ENCODE peak calls at places on chromosomes 5 and 9, in ten cellular contexts. D, Z, R, Y, M, N, K, I, S and F are unnamed samples.

GRCh38 chr9:22257026-22257425 is 189.6 kb upstream of the DMRTA1 start:
- DNase-seq in D (no peak), Z (no peak), R (no peak), Y (no peak), M (no peak), N (no peak), K (no peak), I (no peak), S (no peak), F (no peak)

GRCh38 chr9:109771084-109771483 is 8.9 kb upstream of the PALM2AKAP2 start:
- DNase-seq in D (no peak), Z (no peak), R (no peak), Y (no peak), M (peak), N (no peak), K (peak), I (no peak), S (no peak), F (peak)

GRCh38 chr5:91494447-91495001 is 111.4 kb upstream of the ARRDC3 start:
- DNase-seq in D (no peak), Z (no peak), R (no peak), Y (no peak), M (no peak), N (no peak), K (no peak), I (no peak), S (no peak), F (no peak)

GRCh38 chr5:124519396-124519795 is 227.0 kb downstream of the ZNF608 start:
- DNase-seq in D (peak), Z (no peak), R (peak), Y (peak), M (peak), N (peak), K (no peak), I (no peak), S (no peak), F (peak)

GRCh38 chr5:180154821-180155220 is 54.2 kb downstream of the RASGEF1C start:
- DNase-seq in D (no peak), Z (no peak), R (no peak), Y (no peak), M (no peak), N (no peak), K (no peak), I (no peak), S (no peak), F (no peak)

GRCh38 chr9:6413365-6414263 is 615 bp downstream of the UHRF2 start:
- DNase-seq in D (no peak), Z (peak), R (peak), Y (peak), M (no peak), N (peak), K (no peak), I (no peak), S (peak), F (no peak)

GRCh38 chr9:121992571-121993212 is 100.4 kb downstream of the TTLL11 start:
- DNase-seq in D (peak), Z (no peak), R (no peak), Y (peak), M (peak), N (peak), K (no peak), I (peak), S (peak), F (peak)

GRCh38 chr9:129596541-129597328 is 24.2 kb downstream of the C9orf50 start:
- DNase-seq in D (peak), Z (no peak), R (no peak), Y (no peak), M (peak), N (peak), K (no peak), I (peak), S (peak), F (peak)

GRCh38 chr9:89917861-89918260 is 313.0 kb downstream of the GADD45G start:
- DNase-seq in D (no peak), Z (no peak), R (no peak), Y (no peak), M (no peak), N (no peak), K (no peak), I (no peak), S (no peak), F (no peak)

GRCh38 chr5:1787472-1788047 is 12.1 kb downstream of the MRPL36 start:
- DNase-seq in D (no peak), Z (peak), R (no peak), Y (no peak), M (no peak), N (no peak), K (no peak), I (no peak), S (no peak), F (no peak)

GRCh38 chr9:97640290-97640689 is 6.7 kb downstream of the NCBP1 start:
- DNase-seq in D (peak), Z (no peak), R (no peak), Y (no peak), M (no peak), N (no peak), K (no peak), I (no peak), S (no peak), F (peak)

GRCh38 chr9:135857843-135858242 is 49.5 kb downstream of the CAMSAP1 start:
- DNase-seq in D (no peak), Z (no peak), R (no peak), Y (no peak), M (no peak), N (no peak), K (no peak), I (no peak), S (no peak), F (no peak)

GRCh38 chr5:180140627-180141006 is 68.4 kb downstream of the RASGEF1C start:
- DNase-seq in D (no peak), Z (no peak), R (no peak), Y (no peak), M (no peak), N (no peak), K (no peak), I (no peak), S (no peak), F (no peak)

GRCh38 chr5:41435276-41435675 is 75.1 kb downstream of the PLCXD3 start:
- DNase-seq in D (no peak), Z (no peak), R (no peak), Y (no peak), M (no peak), N (no peak), K (no peak), I (no peak), S (no peak), F (no peak)

GRCh38 chr9:96150324-96151023 is 151.5 kb downstream of the HSD17B3 start:
- DNase-seq in D (no peak), Z (no peak), R (peak), Y (peak), M (no peak), N (no peak), K (no peak), I (no peak), S (no peak), F (no peak)

GRCh38 chr5:82058710-82059109 is 86.9 kb downstream of the ATG10 start:
- DNase-seq in D (peak), Z (no peak), R (no peak), Y (no peak), M (no peak), N (no peak), K (no peak), I (no peak), S (no peak), F (peak)

GRCh38 chr5:138952962-138953361 is 77.8 kb upstream of the LRRTM2 start:
- DNase-seq in D (no peak), Z (no peak), R (no peak), Y (no peak), M (no peak), N (no peak), K (no peak), I (no peak), S (no peak), F (no peak)

GRCh38 chr5:171826132-171826531 is 40.5 kb downstream of the SMIM23 start:
- DNase-seq in D (peak), Z (no peak), R (no peak), Y (no peak), M (no peak), N (no peak), K (no peak), I (no peak), S (no peak), F (peak)

GRCh38 chr9:111298831-111299603 is 31.0 kb downstream of the OR2K2 start:
- DNase-seq in D (peak), Z (no peak), R (peak), Y (peak), M (peak), N (peak), K (peak), I (peak), S (peak), F (peak)

GRCh38 chr9:133286523-133286922 is 11.5 kb upstream of the ABO start:
- DNase-seq in D (no peak), Z (no peak), R (no peak), Y (no peak), M (no peak), N (no peak), K (no peak), I (no peak), S (no peak), F (peak)

GRCh38 chr9:130997925-130998595 is 10.9 kb upstream of the LAMC3 start:
- DNase-seq in D (peak), Z (peak), R (peak), Y (peak), M (peak), N (peak), K (peak), I (peak), S (peak), F (peak)

GRCh38 chr9:33817327-33818166 is 587 bp downstream of the UBE2R2 start:
- DNase-seq in D (peak), Z (peak), R (peak), Y (peak), M (no peak), N (peak), K (peak), I (peak), S (peak), F (peak)

GRCh38 chr9:69981686-69982450 is 61.8 kb upstream of the MAMDC2 start:
- DNase-seq in D (peak), Z (no peak), R (no peak), Y (no peak), M (no peak), N (no peak), K (no peak), I (no peak), S (no peak), F (peak)

GRCh38 chr5:178106556-178107239 is 6.6 kb upstream of the N4BP3 start:
- DNase-seq in D (no peak), Z (no peak), R (peak), Y (no peak), M (no peak), N (no peak), K (no peak), I (no peak), S (no peak), F (no peak)

GRCh38 chr9:110059461-110059860 is 148.5 kb downstream of the C9orf152 start:
- DNase-seq in D (no peak), Z (no peak), R (no peak), Y (no peak), M (no peak), N (no peak), K (no peak), I (no peak), S (no peak), F (no peak)

GRCh38 chr9:73183917-73184861 is 32.5 kb downstream of the ANXA1 start:
- DNase-seq in D (no peak), Z (no peak), R (no peak), Y (peak), M (peak), N (no peak), K (no peak), I (no peak), S (peak), F (peak)

GRCh38 chr9:16985559-16986348 is 115.3 kb upstream of the BNC2 start:
- DNase-seq in D (peak), Z (no peak), R (no peak), Y (no peak), M (peak), N (peak), K (peak), I (no peak), S (peak), F (peak)

DNA sequence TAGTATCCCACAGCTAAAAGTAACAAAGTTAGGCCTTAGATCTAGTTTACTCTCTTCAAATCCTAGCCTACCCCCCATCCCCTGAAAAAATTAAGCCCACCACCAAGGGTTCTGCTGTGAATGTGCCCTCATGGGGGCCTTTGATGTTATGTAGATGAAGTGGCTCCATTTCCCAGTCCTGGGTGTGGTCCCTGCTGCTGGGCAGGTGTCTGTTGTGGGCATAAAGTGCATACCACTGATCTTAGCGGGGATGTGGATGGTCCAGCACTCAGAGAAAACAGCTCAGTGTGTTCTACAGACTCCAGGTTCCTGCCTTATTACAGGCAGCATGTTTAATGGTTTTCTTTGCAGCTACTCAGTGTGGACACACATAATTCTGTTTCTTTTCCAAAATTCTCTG is 1.9 kb downstream of the PCBD2 start:
- DNase-seq in D (no peak), Z (no peak), R (no peak), Y (no peak), M (no peak), N (no peak), K (no peak), I (no peak), S (no peak), F (no peak)
- H3K4me3 ChIP-seq in D (no peak), Z (no peak), R (no peak), Y (no peak), M (no peak), N (no peak), K (no peak), I (no peak), S (no peak), F (no peak)

DNA sequence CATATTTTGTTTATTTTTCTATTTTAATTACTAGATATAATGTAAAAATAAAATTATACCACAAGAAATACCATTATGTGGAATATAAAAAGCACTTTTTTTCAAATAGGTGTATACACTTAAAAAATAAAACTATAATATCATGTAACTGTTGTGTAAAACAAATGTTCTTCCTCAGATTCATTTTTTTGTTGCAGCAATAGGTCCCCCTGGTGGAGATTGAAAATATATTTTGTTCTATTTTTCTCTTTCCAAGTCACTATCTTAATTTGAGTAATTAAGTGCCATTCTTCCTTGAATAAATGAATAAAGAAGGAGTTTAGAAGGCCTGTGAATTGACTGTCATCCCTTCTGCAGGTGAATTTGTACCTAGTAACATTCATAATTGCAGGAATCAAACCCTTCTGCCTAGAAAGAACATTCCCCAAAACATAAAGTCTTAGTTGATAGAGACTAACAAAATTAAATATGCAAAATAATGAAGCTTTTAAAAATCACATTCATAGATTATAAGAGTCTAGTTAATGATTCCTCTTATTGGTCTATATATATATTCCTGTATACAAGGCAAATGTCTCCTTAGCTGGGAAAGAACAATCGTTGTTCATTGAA is 23.4 kb downstream of the CETN3 start:
- DNase-seq in D (no peak), Z (no peak), R (no peak), Y (peak), M (no peak), N (no peak), K (no peak), I (no peak), S (peak), F (peak)
- TF ChIP-seq CTCF in D (peak), Z (peak), R (peak), Y (peak), M (peak), N (peak), K (peak), I (peak), S (peak), F (peak)

GRCh38 chr5:77645158-77645994 is 6.9 kb upstream of the OTP start:
- DNase-seq in D (no peak), Z (peak), R (peak), Y (peak), M (no peak), N (no peak), K (no peak), I (no peak), S (peak), F (no peak)

GRCh38 chr5:77643654-77644404 is 5.3 kb upstream of the OTP start:
- DNase-seq in D (no peak), Z (no peak), R (no peak), Y (no peak), M (no peak), N (no peak), K (no peak), I (no peak), S (no peak), F (no peak)

GRCh38 chr5:77645995-77646639 is 7.6 kb upstream of the OTP start:
- DNase-seq in D (no peak), Z (no peak), R (no peak), Y (no peak), M (no peak), N (no peak), K (no peak), I (no peak), S (no peak), F (no peak)

GRCh38 chr5:77642915-77643653 is 4.6 kb upstream of the OTP start:
- DNase-seq in D (no peak), Z (no peak), R (no peak), Y (no peak), M (no peak), N (no peak), K (no peak), I (no peak), S (no peak), F (no peak)

GRCh38 chr5:77644443-77645157 is 6.1 kb upstream of the OTP start:
- DNase-seq in D (no peak), Z (no peak), R (no peak), Y (no peak), M (no peak), N (no peak), K (no peak), I (no peak), S (no peak), F (no peak)
- H3K4me3 ChIP-seq in D (no peak), Z (peak), R (peak), Y (peak), M (no peak), N (no peak), K (no peak), I (peak), S (peak), F (no peak)

GRCh38 chr5:8906303-8906967 is 639.4 kb downstream of the SEMA5A start:
- DNase-seq in D (peak), Z (no peak), R (no peak), Y (no peak), M (peak), N (no peak), K (peak), I (no peak), S (peak), F (peak)
- TF ChIP-seq CTCF in D (no peak), Z (no peak), R (no peak), Y (no peak), M (no peak), N (no peak), K (no peak), I (no peak), S (no peak), F (no peak)